ENCODE peak calls at places on chromosomes 16 and 17, in four cellular contexts. T is MM.1S, Z is mesendoderm, W is neuronal stem cell. G is an unnamed sample.

GRCh38 chr17:61454932-61455753 is 2.9 kb downstream of the TBX4 start:
- DNase-seq in T (no peak), Z (no peak), W (no peak), G (no peak)

GRCh38 chr17:34706029-34706428 is 126.6 kb downstream of the TMEM132E start:
- DNase-seq in T (peak; percentile 37), Z (peak; percentile 37), W (peak; percentile 64), G (peak; percentile 75)

GRCh38 chr16:2910441-2910840 is 1.3 kb upstream of the FLYWCH1 start:
- DNase-seq in T (no peak), Z (no peak), W (no peak), G (no peak)

GRCh38 chr17:57442914-57443571 is 186.7 kb downstream of the MSI2 start:
- DNase-seq in T (no peak), Z (no peak), W (no peak), G (peak; percentile 68)

GRCh38 chr16:27430923-27431484 is 29.0 kb downstream of the IL21R start:
- DNase-seq in T (no peak), Z (peak; percentile 21), W (no peak), G (no peak)

GRCh38 chr17:74296548-74296936 is 22.5 kb downstream of the DNAI2 start:
- DNase-seq in T (peak; percentile 26), Z (peak; percentile 94), W (peak; percentile 47), G (peak; percentile 57)

GRCh38 chr16:85615014-85615851 is 2.1 kb downstream of the GSE1 start:
- DNase-seq in T (no peak), Z (peak; percentile 86), W (peak; percentile 69), G (no peak)

GRCh38 chr16:14264560-14264959 is 193.4 kb downstream of the MRTFB start:
- DNase-seq in T (no peak), Z (no peak), W (no peak), G (no peak)

GRCh38 chr17:64377769-64378282 is 12.8 kb downstream of the PECAM1 start:
- DNase-seq in T (no peak), Z (no peak), W (no peak), G (no peak)

GRCh38 chr16:13552960-13553257 is 367.0 kb upstream of the ERCC4 start:
- DNase-seq in T (no peak), Z (no peak), W (no peak), G (no peak)

GRCh38 chr17:13135496-13135895 is 117.7 kb upstream of the ELAC2 start:
- DNase-seq in T (no peak), Z (peak; percentile 9), W (peak; percentile 51), G (no peak)

GRCh38 chr17:46163316-46163715 is 29.9 kb downstream of the KANSL1 start:
- DNase-seq in T (no peak), Z (no peak), W (no peak), G (no peak)

GRCh38 chr17:75036643-75037268 is 10.0 kb downstream of the ATP5PD start:
- DNase-seq in T (no peak), Z (no peak), W (no peak), G (no peak)

GRCh38 chr16:85781685-85782370 is 17.5 kb downstream of the EMC8 start:
- DNase-seq in T (no peak), Z (no peak), W (no peak), G (no peak)

GRCh38 chr16:74724820-74725549 is 24.3 kb upstream of the MLKL start:
- DNase-seq in T (no peak), Z (no peak), W (no peak), G (no peak)

GRCh38 chr17:77233635-77234334 is 93.0 kb downstream of the SEC14L1 start:
- DNase-seq in T (peak; percentile 90), Z (peak; percentile 69), W (no peak), G (no peak)

GRCh38 chr17:74798239-74798707 is 22.1 kb upstream of the NAT9 start:
- DNase-seq in T (no peak), Z (no peak), W (no peak), G (no peak)

GRCh38 chr16:82002831-82003230 is 8.4 kb downstream of the SDR42E1 start:
- DNase-seq in T (no peak), Z (no peak), W (no peak), G (no peak)

GRCh38 chr17:73232587-73233373 is 28.9 kb downstream of the CPSF4L start:
- DNase-seq in T (peak; percentile 53), Z (peak; percentile 60), W (no peak), G (peak; percentile 76)

GRCh38 chr17:44942456-44942855 is 5.1 kb downstream of the KIF18B start:
- DNase-seq in T (no peak), Z (no peak), W (no peak), G (no peak)

GRCh38 chr17:78759203-78759968 is 22.7 kb downstream of the CYTH1 start:
- DNase-seq in T (peak; percentile 80), Z (no peak), W (no peak), G (peak; percentile 67)

GRCh38 chr17:73319766-73320165 is 8.0 kb upstream of the CDC42EP4 start:
- DNase-seq in T (no peak), Z (no peak), W (no peak), G (no peak)

GRCh38 chr16:23254338-23254737 is 47.8 kb upstream of the SCNN1B start:
- DNase-seq in T (no peak), Z (peak; percentile 14), W (no peak), G (no peak)

GRCh38 chr16:23256440-23256839 is 45.7 kb upstream of the SCNN1B start:
- DNase-seq in T (no peak), Z (no peak), W (no peak), G (no peak)

GRCh38 chr16:23257682-23258081 is 44.4 kb upstream of the SCNN1B start:
- DNase-seq in T (no peak), Z (no peak), W (no peak), G (no peak)

GRCh38 chr16:23255000-23255399 is 47.1 kb upstream of the SCNN1B start:
- DNase-seq in T (no peak), Z (no peak), W (no peak), G (no peak)

DNA sequence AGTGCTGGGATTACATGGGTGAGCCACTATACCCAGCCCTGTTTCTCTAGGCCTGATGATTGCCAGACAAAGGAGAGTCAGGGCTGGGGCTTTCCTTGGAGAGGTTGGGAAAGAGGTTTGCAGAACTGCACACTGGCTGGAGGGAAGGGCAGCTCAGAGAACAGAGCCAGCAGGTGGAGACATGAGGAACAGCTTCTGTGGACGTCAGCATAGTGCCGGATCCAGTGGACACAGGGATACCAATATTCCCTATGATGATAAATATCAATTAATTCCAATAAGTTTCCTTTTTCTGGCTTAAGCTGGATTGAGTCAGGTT is 43.2 kb upstream of the SCNN1B start:
- DNase-seq in T (no peak), Z (no peak), W (no peak), G (no peak)
- H3K27ac ChIP-seq in T (no peak overlapping the region), Z (no peak overlapping the region), W (no peak overlapping the region), G (no peak overlapping the region)

GRCh38 chr16:49687603-49688002 is 168.3 kb downstream of the ZNF423 start:
- DNase-seq in T (no peak), Z (no peak), W (no peak), G (no peak)
- H3K9ac ChIP-seq in T (no peak overlapping the region), Z (no peak overlapping the region), W (no peak overlapping the region), G (no peak overlapping the region)

DNA sequence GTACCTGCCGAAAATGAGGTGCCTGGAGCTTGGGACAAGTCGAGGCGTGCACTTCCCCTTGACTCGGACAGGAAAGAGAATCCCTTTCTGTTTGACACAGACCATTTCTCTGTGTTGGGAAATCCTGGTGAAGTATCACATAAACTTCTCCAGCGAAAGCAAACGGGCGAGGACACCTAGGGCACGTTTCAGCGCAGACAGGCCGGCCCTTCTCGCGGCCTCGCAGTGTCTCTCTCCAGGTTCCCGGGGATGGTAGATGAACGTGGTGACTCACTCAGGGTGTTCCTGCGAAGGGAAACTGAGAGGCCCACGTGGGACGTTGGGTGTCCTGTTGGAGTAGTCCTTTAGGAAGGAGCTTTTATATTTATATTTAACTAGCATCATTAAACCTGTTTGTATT is 36.3 kb upstream of the ZNF750 start:
- DNase-seq in T (no peak), Z (peak; percentile 23), W (no peak), G (no peak)
- H3K27ac ChIP-seq in T (no peak overlapping the region), Z (no peak overlapping the region), W (no peak overlapping the region), G (no peak overlapping the region)

DNA sequence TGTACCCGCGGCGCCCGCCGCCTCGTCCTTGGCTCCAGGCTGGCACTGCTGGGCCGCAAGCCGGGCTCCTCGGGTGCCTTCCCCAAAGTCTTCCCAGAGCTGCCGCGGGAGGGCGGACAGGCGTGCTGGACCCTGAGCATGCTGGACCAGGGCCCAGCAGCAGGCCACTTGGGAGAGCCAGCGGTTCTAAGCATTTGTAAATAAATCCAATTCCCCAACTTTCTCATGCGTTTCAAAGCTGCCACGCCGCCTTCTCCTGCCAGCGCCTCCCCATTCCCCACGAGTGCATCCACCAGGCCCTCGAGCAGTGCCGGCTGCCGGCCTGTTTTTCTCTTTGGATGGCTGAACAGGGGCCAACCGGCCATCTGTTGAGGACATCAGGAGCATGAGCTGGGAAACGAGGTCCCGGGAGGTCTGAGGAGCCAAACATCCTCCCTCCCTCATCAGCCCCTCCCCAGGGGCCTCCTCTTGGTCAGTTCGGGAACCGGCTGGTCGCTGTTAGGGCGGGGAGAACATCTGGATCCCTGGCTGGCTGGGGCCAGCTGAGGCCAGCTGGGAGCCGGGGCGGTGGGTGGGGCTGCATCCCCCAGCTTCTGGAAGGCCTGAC is 20.6 kb upstream of the PABPN1L start:
- DNase-seq in T (no peak), Z (no peak), W (no peak), G (no peak)
- H3K9ac ChIP-seq in T (no peak overlapping the region), Z (no peak overlapping the region), W (no peak overlapping the region), G (no peak overlapping the region)

DNA sequence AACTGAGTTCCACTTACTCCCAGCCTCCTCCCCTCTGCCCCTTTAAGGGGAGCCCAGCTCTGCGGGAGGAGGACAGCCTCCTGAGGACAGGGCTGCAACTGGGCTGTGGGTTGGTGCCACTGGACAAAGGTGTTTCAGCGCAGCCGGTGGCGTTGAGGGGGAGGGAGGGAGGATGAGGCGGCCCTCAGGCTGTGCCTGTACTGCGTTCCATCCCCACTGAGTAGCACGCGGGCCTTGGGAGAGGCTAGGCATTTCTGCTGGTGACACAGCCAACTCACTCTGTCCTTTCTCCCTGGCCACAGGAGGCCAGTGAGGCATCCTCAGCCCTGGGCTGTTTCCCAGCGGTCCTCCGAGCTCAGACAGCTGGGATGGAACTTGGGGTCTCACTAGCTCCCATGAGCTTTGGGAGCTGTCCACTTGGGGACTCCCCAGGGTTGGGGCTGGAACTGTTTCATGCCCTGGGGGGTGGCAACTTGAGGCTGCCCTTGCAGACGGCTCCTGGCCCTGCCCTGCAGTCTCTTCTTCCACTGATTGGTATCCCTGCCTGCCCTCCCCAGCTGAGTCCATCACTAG is 70.5 kb downstream of the MPRIP start:
- DNase-seq in T (no peak), Z (no peak), W (no peak), G (no peak)
- H3K27ac ChIP-seq in T (no peak overlapping the region), Z (no peak overlapping the region), W (no peak overlapping the region), G (no peak overlapping the region)

GRCh38 chr17:32515677-32516383 is 29.0 kb downstream of the CDK5R1 start:
- DNase-seq in T (no peak), Z (no peak), W (no peak), G (no peak)
- H3K9ac ChIP-seq in T (no peak overlapping the region), Z (no peak overlapping the region), W (no peak overlapping the region), G (no peak overlapping the region)

DNA sequence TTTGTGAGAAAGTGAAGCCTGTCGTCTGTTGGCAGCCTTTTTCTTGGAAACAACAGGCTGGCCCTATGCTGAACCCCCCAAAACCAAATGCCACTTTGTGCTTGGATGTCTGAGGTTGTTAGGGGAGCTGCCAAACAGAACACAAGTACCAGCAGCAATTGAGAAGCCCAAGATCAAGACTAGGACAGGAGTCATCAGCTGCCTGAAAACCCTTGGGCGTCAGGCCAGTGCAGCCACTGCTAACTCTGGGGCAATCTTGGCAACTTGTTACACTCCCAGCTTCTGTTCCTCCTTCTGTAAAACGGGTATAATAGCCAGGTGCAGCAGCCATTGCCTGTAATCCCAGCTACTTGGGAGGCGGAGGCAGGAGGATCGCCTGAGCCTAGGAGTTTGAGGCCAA is 9.3 kb upstream of the LRRC59 start:
- DNase-seq in T (no peak), Z (no peak), W (no peak), G (no peak)
- H3K27ac ChIP-seq in T (no peak overlapping the region), Z (no peak overlapping the region), W (no peak overlapping the region), G (no peak overlapping the region)

G was measured in Karpas-422.